ENCODE peak calls at places on chromosomes 2 and 18, in seven cellular contexts. G is cardiac muscle cell, J is fibroblast of lung, A is A549, U is stomach, Y is foreskin fibroblast, B is AG04449. D is an unnamed sample.

GRCh38 chr2:140975237-140975636 is 1155.6 kb downstream of the LRP1B start:
- DNase-seq in G (no peak), U (no peak), Y (peak; percentile 76), A (no peak), J (no peak), B (no peak), D (no peak)

GRCh38 chr2:120150040-120150482 is 73.1 kb downstream of the TMEM185B start:
- DNase-seq in Y (peak; percentile 57), G (no peak), A (no peak), J (no peak), B (no peak), U (no peak), D (no peak)

GRCh38 chr18:27856839-27857238 is 320.1 kb downstream of the CDH2 start:
- DNase-seq in U (no peak), G (no peak), A (no peak), Y (no peak), B (no peak), J (no peak), D (no peak)

GRCh38 chr18:8814206-8814605 is 108.8 kb downstream of the MTCL1 start:
- DNase-seq in U (no peak), A (no peak), Y (peak; percentile 14), G (no peak), B (no peak), J (peak; percentile 92), D (no peak)

GRCh38 chr2:121634354-121635307 is 14.6 kb downstream of the CLASP1 start:
- DNase-seq in Y (peak; percentile 47), U (no peak), G (no peak), B (no peak), A (peak; percentile 61), J (peak; percentile 59), D (peak; percentile 46)

GRCh38 chr2:29042581-29043075 is 31.7 kb downstream of the PCARE start:
- DNase-seq in G (no peak), A (peak; percentile 18), B (no peak), J (peak; percentile 40), Y (peak; percentile 73), U (no peak), D (no peak)

GRCh38 chr2:21317131-21317530 is 193.4 kb downstream of the TDRD15 start:
- DNase-seq in Y (no peak), U (peak; percentile 50), B (no peak), G (peak; percentile 87), A (peak; percentile 52), J (no peak), D (no peak)

GRCh38 chr2:107068502-107068901 is 182.5 kb upstream of the ST6GAL2 start:
- DNase-seq in B (no peak), J (no peak), G (no peak), Y (no peak), A (no peak), U (no peak), D (no peak)

GRCh38 chr18:58013241-58014211 is 30.5 kb upstream of the NEDD4L start:
- DNase-seq in Y (peak; percentile 13), G (no peak), B (no peak), U (peak; percentile 31), A (peak; percentile 75), J (peak; percentile 16), D (no peak)

GRCh38 chr2:66495788-66496640 is 61.1 kb downstream of the MEIS1 start:
- DNase-seq in J (peak; percentile 88), B (peak; percentile 46), G (no peak), A (peak; percentile 74), Y (peak; percentile 94), U (peak; percentile 70), D (peak; percentile 39)
- H3K4me3 ChIP-seq in J (no peak overlapping the region), B (no peak overlapping the region), G (no peak overlapping the region), A (no peak overlapping the region), Y (no peak overlapping the region), U (no peak overlapping the region), D (no peak overlapping the region)

GRCh38 chr2:174335605-174336402 is 1.1 kb downstream of the SP9 start:
- DNase-seq in Y (peak; percentile 52), B (no peak), G (no peak), A (peak; percentile 80), U (no peak), J (peak; percentile 42), D (no peak)

GRCh38 chr2:174338155-174338495 is 3.4 kb downstream of the SP9 start:
- DNase-seq in G (no peak), U (no peak), B (no peak), Y (no peak), A (no peak), J (no peak), D (no peak)

GRCh38 chr2:174336403-174337336 is 1.9 kb downstream of the SP9 start:
- DNase-seq in J (no peak), G (peak; percentile 79), U (no peak), A (peak; percentile 85), B (no peak), Y (no peak), D (no peak)

GRCh38 chr2:174338626-174339570 is 4.1 kb downstream of the SP9 start:
- DNase-seq in J (no peak), A (peak; percentile 71), B (no peak), U (no peak), Y (no peak), G (no peak), D (no peak)

GRCh38 chr2:174337337-174338154 is 2.8 kb downstream of the SP9 start:
- DNase-seq in G (peak; percentile 70), A (peak; percentile 73), Y (peak; percentile 60), B (no peak), J (peak; percentile 60), U (no peak), D (no peak)
- H3K4me3 ChIP-seq in G (peak overlapping the region; percentile 34), A (peak overlapping the region; percentile 64), Y (peak overlapping the region; percentile 3), B (peak overlapping the region; percentile 66), J (no peak overlapping the region), U (peak overlapping the region; percentile 31), D (no peak overlapping the region)

GRCh38 chr2:181074457-181074856 is 94.1 kb downstream of the UBE2E3 start:
- DNase-seq in U (no peak), G (no peak), A (no peak), Y (no peak), J (peak; percentile 43), B (no peak), D (no peak)
- H3K4me3 ChIP-seq in U (no peak overlapping the region), G (no peak overlapping the region), A (no peak overlapping the region), Y (no peak overlapping the region), J (no peak overlapping the region), B (no peak overlapping the region), D (no peak overlapping the region)

GRCh38 chr2:64403426-64403825 is 50.5 kb upstream of the LGALSL start:
- DNase-seq in B (no peak), A (no peak), Y (no peak), J (no peak), U (no peak), G (peak; percentile 21), D (no peak)
- H3K4me3 ChIP-seq in B (no peak overlapping the region), A (no peak overlapping the region), Y (no peak overlapping the region), J (no peak overlapping the region), U (no peak overlapping the region), G (no peak overlapping the region), D (no peak overlapping the region)

DNA sequence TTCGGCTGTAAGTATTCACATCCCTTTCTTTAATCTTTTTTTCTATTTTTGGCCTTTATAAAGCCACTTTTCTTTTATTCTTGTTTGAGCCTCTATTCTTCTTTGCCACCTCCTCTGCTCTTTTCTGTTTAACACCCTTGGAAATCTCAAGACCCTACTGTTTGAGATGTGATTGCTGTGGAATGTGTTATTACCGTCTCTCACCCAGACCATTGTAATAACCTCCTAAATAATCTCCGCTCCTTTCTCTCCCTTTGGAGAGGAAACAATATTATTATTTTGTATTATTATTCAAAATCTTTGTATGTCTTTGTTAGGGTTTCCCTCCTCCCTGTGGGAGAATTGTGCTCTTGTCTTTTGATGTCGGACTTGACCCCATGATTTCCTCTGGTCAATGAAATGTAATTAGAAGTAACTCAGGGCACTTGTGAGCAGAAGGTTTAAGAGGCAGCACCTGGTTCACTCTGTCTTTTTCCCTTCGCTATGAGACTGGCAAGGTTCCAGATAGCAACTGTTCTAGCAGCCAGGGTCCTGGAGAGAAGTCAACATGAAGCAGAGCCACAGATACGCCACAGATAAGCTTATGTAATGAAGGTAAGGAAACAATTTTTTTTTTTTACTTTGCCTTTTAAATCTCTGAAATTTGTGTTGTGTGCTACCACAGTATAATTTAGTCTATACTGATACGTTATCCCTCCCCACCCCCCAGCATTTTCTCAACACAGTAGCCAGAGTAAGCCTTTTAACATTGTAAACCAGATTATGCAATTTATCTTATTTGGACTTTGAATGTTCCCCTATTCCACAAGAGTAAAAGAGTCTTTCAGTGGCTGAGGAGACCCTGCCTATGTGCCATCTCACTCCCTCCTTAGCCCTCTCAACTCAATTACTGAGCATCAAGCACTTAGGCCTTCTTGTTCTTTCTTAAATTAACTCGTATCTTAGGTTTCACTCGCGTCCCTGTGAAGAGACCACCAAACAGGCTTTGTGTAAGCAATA is 601.2 kb upstream of the ZNF804A start:
- DNase-seq in G (peak; percentile 64), J (peak; percentile 25), B (no peak), Y (no peak), A (no peak), U (peak; percentile 32), D (no peak)
- H3K4me3 ChIP-seq in G (no peak overlapping the region), J (no peak overlapping the region), B (no peak overlapping the region), Y (no peak overlapping the region), A (no peak overlapping the region), U (no peak overlapping the region), D (no peak overlapping the region)

DNA sequence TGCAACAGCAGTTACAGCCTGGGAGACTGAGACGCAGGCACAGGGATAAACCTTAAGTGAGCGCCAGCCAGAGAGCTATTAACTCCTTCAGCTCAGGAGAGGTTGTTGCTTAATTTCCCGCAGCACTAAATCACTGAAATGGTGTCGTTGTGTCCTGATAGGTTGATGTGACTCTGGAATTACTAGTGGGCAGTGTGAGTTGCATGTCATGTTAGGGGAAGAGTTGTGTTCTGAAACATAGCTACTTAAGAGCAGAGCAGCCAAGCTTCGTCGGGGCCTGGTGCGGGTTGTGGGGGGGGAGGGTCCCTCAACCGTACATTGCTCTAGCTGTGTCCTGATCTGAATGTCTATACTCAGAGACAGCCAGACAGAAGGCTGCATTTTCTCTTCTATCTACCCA is 225.9 kb downstream of the NAPG start:
- DNase-seq in A (no peak), B (no peak), G (peak; percentile 47), U (no peak), Y (no peak), J (no peak), D (no peak)
- H3K4me3 ChIP-seq in A (no peak overlapping the region), B (no peak overlapping the region), G (no peak overlapping the region), U (no peak overlapping the region), Y (no peak overlapping the region), J (no peak overlapping the region), D (no peak overlapping the region)

DNA sequence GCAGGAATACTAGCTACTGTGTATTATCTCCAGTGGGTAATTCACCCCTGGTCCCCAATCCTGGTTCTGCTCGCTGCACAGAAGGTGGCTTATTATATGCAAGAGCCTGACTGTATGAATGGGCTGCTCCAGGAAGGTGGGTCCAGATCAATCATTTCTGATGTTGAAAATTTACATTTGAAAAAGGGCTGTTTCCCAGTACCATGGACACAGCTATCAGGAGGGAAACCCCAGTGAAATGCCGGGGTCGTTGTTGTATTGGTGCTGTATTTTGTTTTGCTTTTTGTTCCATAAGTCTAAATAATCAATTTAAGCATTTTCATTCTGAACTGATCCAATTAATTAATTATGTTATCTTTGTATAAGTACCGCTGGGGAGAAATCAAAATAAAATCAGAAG is 367.6 kb downstream of the RND3 start:
- DNase-seq in A (no peak), G (no peak), U (no peak), J (no peak), Y (no peak), B (no peak), D (no peak)
- H3K4me3 ChIP-seq in A (no peak overlapping the region), G (no peak overlapping the region), U (no peak overlapping the region), J (no peak overlapping the region), Y (no peak overlapping the region), B (no peak overlapping the region), D (no peak overlapping the region)

DNA sequence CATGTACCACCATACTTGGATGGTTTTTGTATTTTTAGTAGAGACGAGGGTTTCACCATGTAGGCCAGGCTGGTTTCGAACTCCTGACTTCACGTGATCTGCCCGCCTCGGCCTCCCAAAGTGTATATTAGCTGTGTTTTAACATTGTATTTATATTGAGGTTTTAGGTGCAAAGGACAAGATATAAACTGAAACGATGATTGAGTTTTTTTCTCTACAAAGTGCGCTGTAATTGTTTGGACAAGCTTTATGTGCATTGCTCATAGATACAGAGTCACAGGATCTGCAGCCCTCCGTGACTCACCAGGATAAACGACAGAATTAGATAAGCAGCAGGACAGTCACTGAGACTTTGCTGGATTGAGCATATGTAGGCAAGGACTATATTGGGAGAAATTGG is 17.6 kb downstream of the CDH7 start:
- DNase-seq in J (no peak), Y (no peak), A (peak; percentile 72), G (no peak), U (no peak), B (no peak), D (no peak)
- H3K4me3 ChIP-seq in J (no peak overlapping the region), Y (no peak overlapping the region), A (no peak overlapping the region), G (no peak overlapping the region), U (no peak overlapping the region), B (no peak overlapping the region), D (no peak overlapping the region)

D was measured in BJ.